ENCODE peak calls at places on chromosomes 13 and 19, in seven cellular contexts. One of them, this sample, is unnamed.

GRCh38 chr13:21546372-21546771 is 57.6 kb downstream of the MICU2 start:
- DNase-seq in HCT116: no peak
- DNase-seq in mammary epithelial cell: no peak
- DNase-seq in PC-9: no peak
- DNase-seq in neural progenitor cell: no peak
- DNase-seq in DND-41: no peak
- DNase-seq in H1: no peak
- DNase-seq in this sample: no peak

GRCh38 chr19:35370722-35371121 is at the start of gene GPR42:
- DNase-seq in neural progenitor cell: no peak
- DNase-seq in HCT116: no peak
- DNase-seq in DND-41: no peak
- DNase-seq in mammary epithelial cell: no peak
- DNase-seq in H1: no peak
- DNase-seq in PC-9: no peak
- DNase-seq in this sample: no peak

GRCh38 chr19:8512115-8512967 is 1.6 kb downstream of the ZNF414 start:
- DNase-seq in neural progenitor cell: peak; percentile 33
- DNase-seq in HCT116: peak; percentile 67
- DNase-seq in H1: peak; percentile 58
- DNase-seq in PC-9: peak; percentile 46
- DNase-seq in mammary epithelial cell: peak; percentile 11
- DNase-seq in DND-41: peak; percentile 36
- DNase-seq in this sample: no peak

GRCh38 chr19:44777715-44778347 is at the start of gene CBLC:
- DNase-seq in HCT116: peak; percentile 94
- DNase-seq in H1: peak; percentile 84
- DNase-seq in mammary epithelial cell: peak; percentile 94
- DNase-seq in PC-9: peak; percentile 94
- DNase-seq in neural progenitor cell: peak; percentile 89
- DNase-seq in DND-41: no peak
- DNase-seq in this sample: no peak

GRCh38 chr13:113787694-113788093 is 28.7 kb downstream of the TMEM255B start:
- DNase-seq in H1: no peak
- DNase-seq in PC-9: no peak
- DNase-seq in neural progenitor cell: no peak
- DNase-seq in HCT116: no peak
- DNase-seq in mammary epithelial cell: no peak
- DNase-seq in DND-41: no peak
- DNase-seq in this sample: no peak

GRCh38 chr19:58551577-58552471 is 3.1 kb downstream of the CHMP2A start:
- DNase-seq in mammary epithelial cell: no peak
- DNase-seq in DND-41: peak; percentile 18
- DNase-seq in HCT116: no peak
- DNase-seq in PC-9: no peak
- DNase-seq in neural progenitor cell: no peak
- DNase-seq in H1: no peak
- DNase-seq in this sample: no peak

GRCh38 chr13:31594056-31594455 is 145.3 kb upstream of the RXFP2 start:
- DNase-seq in DND-41: no peak
- DNase-seq in H1: no peak
- DNase-seq in HCT116: no peak
- DNase-seq in neural progenitor cell: no peak
- DNase-seq in PC-9: no peak
- DNase-seq in mammary epithelial cell: no peak
- DNase-seq in this sample: no peak

GRCh38 chr13:44801990-44802389 is 187.3 kb downstream of the NUFIP1 start:
- DNase-seq in DND-41: no peak
- DNase-seq in H1: no peak
- DNase-seq in HCT116: no peak
- DNase-seq in neural progenitor cell: no peak
- DNase-seq in mammary epithelial cell: peak; percentile 75
- DNase-seq in PC-9: peak; percentile 60
- DNase-seq in this sample: peak; percentile 82

GRCh38 chr19:13033819-13034611 is 38.7 kb downstream of the NFIX start:
- DNase-seq in mammary epithelial cell: peak; percentile 68
- DNase-seq in H1: no peak
- DNase-seq in neural progenitor cell: peak; percentile 69
- DNase-seq in DND-41: peak; percentile 57
- DNase-seq in PC-9: no peak
- DNase-seq in HCT116: peak; percentile 39
- DNase-seq in this sample: peak; percentile 59

GRCh38 chr13:33114146-33114545 is 97.9 kb downstream of the KL start:
- DNase-seq in neural progenitor cell: no peak
- DNase-seq in DND-41: no peak
- DNase-seq in H1: no peak
- DNase-seq in mammary epithelial cell: no peak
- DNase-seq in PC-9: no peak
- DNase-seq in HCT116: no peak
- DNase-seq in this sample: peak; percentile 64

GRCh38 chr13:31767175-31767900 is 28.0 kb downstream of the RXFP2 start:
- DNase-seq in neural progenitor cell: no peak
- DNase-seq in H1: no peak
- DNase-seq in PC-9: no peak
- DNase-seq in mammary epithelial cell: peak; percentile 87
- DNase-seq in DND-41: no peak
- DNase-seq in HCT116: no peak
- DNase-seq in this sample: peak; percentile 98

GRCh38 chr13:79070343-79070974 is 335.6 kb downstream of the RBM26 start:
- DNase-seq in H1: no peak
- DNase-seq in HCT116: no peak
- DNase-seq in neural progenitor cell: no peak
- DNase-seq in mammary epithelial cell: no peak
- DNase-seq in DND-41: no peak
- DNase-seq in PC-9: no peak
- DNase-seq in this sample: no peak

GRCh38 chr19:54633401-54633800 is 3.1 kb downstream of the LILRB1 start:
- DNase-seq in DND-41: no peak
- DNase-seq in H1: no peak
- DNase-seq in PC-9: no peak
- DNase-seq in HCT116: no peak
- DNase-seq in neural progenitor cell: no peak
- DNase-seq in mammary epithelial cell: no peak
- DNase-seq in this sample: no peak

GRCh38 chr13:53150568-53150967 is 122.0 kb downstream of the OLFM4 start:
- DNase-seq in neural progenitor cell: no peak
- DNase-seq in DND-41: no peak
- DNase-seq in mammary epithelial cell: no peak
- DNase-seq in HCT116: no peak
- DNase-seq in PC-9: no peak
- DNase-seq in H1: no peak
- DNase-seq in this sample: no peak

GRCh38 chr19:42242071-42242511 is 311 bp downstream of the GSK3A start:
- DNase-seq in neural progenitor cell: no peak
- DNase-seq in PC-9: no peak
- DNase-seq in DND-41: no peak
- DNase-seq in H1: no peak
- DNase-seq in HCT116: no peak
- DNase-seq in mammary epithelial cell: no peak
- DNase-seq in this sample: no peak

GRCh38 chr19:45382426-45382825 is 12.1 kb upstream of the ERCC2 start:
- DNase-seq in HCT116: no peak
- DNase-seq in H1: no peak
- DNase-seq in PC-9: no peak
- DNase-seq in neural progenitor cell: no peak
- DNase-seq in mammary epithelial cell: no peak
- DNase-seq in DND-41: no peak
- DNase-seq in this sample: no peak

GRCh38 chr13:51912091-51912490 is 50.3 kb downstream of the CCDC70 start:
- DNase-seq in DND-41: no peak
- DNase-seq in PC-9: peak; percentile 39
- DNase-seq in HCT116: no peak
- DNase-seq in H1: no peak
- DNase-seq in mammary epithelial cell: no peak
- DNase-seq in neural progenitor cell: no peak
- DNase-seq in this sample: no peak

DNA sequence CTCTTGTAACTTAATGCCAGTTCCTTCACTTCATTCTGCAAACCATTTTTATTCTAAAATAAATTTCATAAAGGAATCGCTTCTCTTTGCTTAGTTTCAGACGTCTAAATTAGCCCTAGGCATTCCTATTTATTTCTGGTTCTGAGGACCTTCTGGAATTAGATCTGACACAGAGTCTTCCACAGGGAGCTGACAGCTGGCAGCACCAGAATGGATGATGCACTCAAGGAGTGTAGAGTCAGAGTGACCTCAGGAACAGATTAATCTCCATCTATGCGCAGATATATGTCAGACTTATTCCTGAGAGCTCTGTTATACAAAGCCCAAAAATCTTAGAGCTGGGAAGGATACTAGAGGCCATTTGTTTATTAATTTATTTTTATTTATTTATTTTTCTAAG is 450.7 kb downstream of the HS6ST3 start:
- DNase-seq in mammary epithelial cell: no peak
- DNase-seq in PC-9: no peak
- DNase-seq in DND-41: no peak
- DNase-seq in H1: no peak
- DNase-seq in HCT116: no peak
- DNase-seq in neural progenitor cell: no peak
- DNase-seq in this sample: no peak
- TF ChIP-seq EZH2 in mammary epithelial cell: no peak
- TF ChIP-seq EZH2 in PC-9: no peak
- TF ChIP-seq EZH2 in DND-41: no peak
- TF ChIP-seq EZH2 in H1: no peak
- TF ChIP-seq EZH2 in HCT116: no peak
- TF ChIP-seq EZH2 in neural progenitor cell: no peak
- TF ChIP-seq EZH2 in this sample: no peak

DNA sequence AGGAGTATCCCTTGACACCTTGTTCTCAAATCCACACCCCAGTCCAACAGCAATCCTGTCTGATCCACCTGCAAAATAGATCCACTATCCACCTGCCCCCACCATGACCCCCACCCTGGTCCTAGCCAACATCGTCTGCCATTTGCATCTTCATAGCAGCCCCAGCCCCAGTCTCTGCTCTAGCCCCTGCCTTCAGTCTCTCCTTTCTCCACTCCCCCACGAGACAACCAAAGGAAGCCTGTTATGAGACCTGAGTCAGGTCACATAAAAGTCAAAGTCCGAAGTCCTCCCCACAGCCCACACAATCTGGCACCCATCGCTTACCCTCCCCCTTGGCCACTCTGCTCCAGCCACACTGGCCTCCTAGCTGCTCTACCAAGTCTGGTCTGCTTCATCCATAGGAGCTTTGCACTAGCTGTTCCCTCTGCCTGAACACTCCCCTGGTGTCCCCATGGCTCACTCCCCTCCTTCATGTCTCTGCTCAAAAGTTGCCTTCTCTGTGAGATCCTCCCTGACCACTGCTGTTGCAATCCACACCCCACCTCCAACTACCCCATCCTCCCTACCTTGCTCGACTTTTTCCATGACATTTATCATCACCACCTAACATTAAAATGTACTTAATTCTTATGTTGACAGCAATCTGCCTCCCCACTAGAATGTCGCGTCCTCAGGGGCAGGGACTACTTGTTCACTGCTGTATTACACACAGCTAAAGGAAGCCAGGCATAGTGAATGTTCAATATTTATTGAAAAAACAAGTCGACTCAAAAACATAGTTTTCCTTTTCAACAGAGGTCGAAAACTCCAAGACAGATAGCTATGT is 1.2 kb upstream of the PLEKHG2 start:
- DNase-seq in mammary epithelial cell: peak; percentile 53
- DNase-seq in HCT116: no peak
- DNase-seq in neural progenitor cell: no peak
- DNase-seq in PC-9: peak; percentile 31
- DNase-seq in DND-41: no peak
- DNase-seq in H1: no peak
- DNase-seq in this sample: peak; percentile 76
- H3K4me3 ChIP-seq in mammary epithelial cell: no peak overlapping the region
- H3K4me3 ChIP-seq in HCT116: peak overlapping the region; percentile 90
- H3K4me3 ChIP-seq in neural progenitor cell: peak overlapping the region; percentile 57
- H3K4me3 ChIP-seq in PC-9: peak overlapping the region; percentile 45
- H3K4me3 ChIP-seq in DND-41: no peak overlapping the region
- H3K4me3 ChIP-seq in H1: peak overlapping the region; percentile 97
- H3K4me3 ChIP-seq in this sample: peak overlapping the region; percentile 47

GRCh38 chr13:41675306-41675705 is 218.0 kb downstream of the RGCC start:
- DNase-seq in H1: no peak
- DNase-seq in DND-41: no peak
- DNase-seq in mammary epithelial cell: no peak
- DNase-seq in neural progenitor cell: no peak
- DNase-seq in HCT116: no peak
- DNase-seq in PC-9: no peak
- DNase-seq in this sample: no peak

GRCh38 chr13:41670873-41671443 is 213.6 kb downstream of the RGCC start:
- DNase-seq in PC-9: no peak
- DNase-seq in neural progenitor cell: no peak
- DNase-seq in H1: no peak
- DNase-seq in mammary epithelial cell: no peak
- DNase-seq in DND-41: no peak
- DNase-seq in HCT116: no peak
- DNase-seq in this sample: no peak

GRCh38 chr13:41678320-41678719 is 221.0 kb downstream of the RGCC start:
- DNase-seq in H1: no peak
- DNase-seq in mammary epithelial cell: no peak
- DNase-seq in PC-9: no peak
- DNase-seq in DND-41: no peak
- DNase-seq in HCT116: no peak
- DNase-seq in neural progenitor cell: no peak
- DNase-seq in this sample: peak; percentile 61

GRCh38 chr13:41678842-41679241 is 221.5 kb downstream of the RGCC start:
- DNase-seq in mammary epithelial cell: no peak
- DNase-seq in PC-9: no peak
- DNase-seq in HCT116: no peak
- DNase-seq in H1: no peak
- DNase-seq in neural progenitor cell: no peak
- DNase-seq in DND-41: no peak
- DNase-seq in this sample: no peak

GRCh38 chr13:41674246-41674645 is 216.9 kb downstream of the RGCC start:
- DNase-seq in neural progenitor cell: no peak
- DNase-seq in H1: no peak
- DNase-seq in DND-41: no peak
- DNase-seq in mammary epithelial cell: no peak
- DNase-seq in PC-9: no peak
- DNase-seq in HCT116: no peak
- DNase-seq in this sample: no peak
- H3K4me1 ChIP-seq in neural progenitor cell: no peaks in the 10 kb centered on the region
- H3K4me1 ChIP-seq in H1: peaks cover 5% of the 10 kb centered on the region
- H3K4me1 ChIP-seq in DND-41: no peaks in the 10 kb centered on the region
- H3K4me1 ChIP-seq in mammary epithelial cell: peaks cover 4% of the 10 kb centered on the region
- H3K4me1 ChIP-seq in PC-9: peaks cover 4% of the 10 kb centered on the region
- H3K4me1 ChIP-seq in HCT116: no peaks in the 10 kb centered on the region
- H3K4me1 ChIP-seq in this sample: no peaks in the 10 kb centered on the region

GRCh38 chr13:27919299-27919933 is 384 bp upstream of the PDX1 start:
- DNase-seq in neural progenitor cell: no peak
- DNase-seq in HCT116: peak; percentile 45
- DNase-seq in PC-9: no peak
- DNase-seq in mammary epithelial cell: no peak
- DNase-seq in H1: no peak
- DNase-seq in DND-41: no peak
- DNase-seq in this sample: no peak

GRCh38 chr13:27919934-27920676 is at the start of gene PDX1:
- DNase-seq in neural progenitor cell: peak; percentile 82
- DNase-seq in mammary epithelial cell: peak; percentile 46
- DNase-seq in PC-9: no peak
- DNase-seq in HCT116: no peak
- DNase-seq in H1: no peak
- DNase-seq in DND-41: no peak
- DNase-seq in this sample: no peak

GRCh38 chr13:27917121-27917947 is 2.5 kb upstream of the PDX1 start:
- DNase-seq in H1: no peak
- DNase-seq in DND-41: no peak
- DNase-seq in mammary epithelial cell: no peak
- DNase-seq in PC-9: no peak
- DNase-seq in HCT116: no peak
- DNase-seq in neural progenitor cell: peak; percentile 52
- DNase-seq in this sample: no peak

GRCh38 chr13:27918918-27919255 is 913 bp upstream of the PDX1 start:
- DNase-seq in H1: no peak
- DNase-seq in DND-41: no peak
- DNase-seq in HCT116: no peak
- DNase-seq in PC-9: no peak
- DNase-seq in neural progenitor cell: no peak
- DNase-seq in mammary epithelial cell: no peak
- DNase-seq in this sample: no peak

GRCh38 chr13:27918041-27918917 is 1.5 kb upstream of the PDX1 start:
- DNase-seq in neural progenitor cell: peak; percentile 72
- DNase-seq in H1: no peak
- DNase-seq in mammary epithelial cell: no peak
- DNase-seq in HCT116: no peak
- DNase-seq in PC-9: no peak
- DNase-seq in DND-41: no peak
- DNase-seq in this sample: no peak
- TF ChIP-seq EZH2 in neural progenitor cell: peak; percentile 98
- TF ChIP-seq EZH2 in H1: peak; percentile 100
- TF ChIP-seq EZH2 in mammary epithelial cell: no peak
- TF ChIP-seq EZH2 in HCT116: no peak
- TF ChIP-seq EZH2 in PC-9: no peak
- TF ChIP-seq EZH2 in DND-41: no peak
- TF ChIP-seq EZH2 in this sample: peak; percentile 82